ENCODE peak calls at places on chromosome 6, in five cellular contexts. One of them, this sample, is unnamed.

GRCh38 chr6:51542466-51542865 is 544.9 kb downstream of the PKHD1 start:
- DNase-seq in bronchial epithelial cell: no peak
- DNase-seq in GM23338: no peak
- DNase-seq in aorta: no peak
- DNase-seq in BJ: no peak
- DNase-seq in this sample: no peak

GRCh38 chr6:12071064-12071615 is 59.0 kb downstream of the HIVEP1 start:
- DNase-seq in bronchial epithelial cell: peak; percentile 52
- DNase-seq in GM23338: no peak
- DNase-seq in aorta: no peak
- DNase-seq in BJ: no peak
- DNase-seq in this sample: no peak

GRCh38 chr6:52564856-52565255 is 12.0 kb downstream of the TRAM2 start:
- DNase-seq in bronchial epithelial cell: no peak
- DNase-seq in GM23338: no peak
- DNase-seq in aorta: no peak
- DNase-seq in BJ: no peak
- DNase-seq in this sample: no peak

GRCh38 chr6:56542367-56543331 is 100.0 kb downstream of the DST start:
- DNase-seq in bronchial epithelial cell: peak; percentile 98
- DNase-seq in GM23338: peak; percentile 96
- DNase-seq in aorta: peak; percentile 96
- DNase-seq in BJ: peak; percentile 95
- DNase-seq in this sample: peak; percentile 89

GRCh38 chr6:149032599-149033405 is 284.7 kb upstream of the TAB2 start:
- DNase-seq in bronchial epithelial cell: peak; percentile 26
- DNase-seq in GM23338: no peak
- DNase-seq in aorta: no peak
- DNase-seq in BJ: peak; percentile 64
- DNase-seq in this sample: peak; percentile 69

GRCh38 chr6:100678027-100678426 is 203.1 kb downstream of the ASCC3 start:
- DNase-seq in bronchial epithelial cell: no peak
- DNase-seq in GM23338: no peak
- DNase-seq in aorta: no peak
- DNase-seq in BJ: no peak
- DNase-seq in this sample: no peak

GRCh38 chr6:138374815-138375214 is 2.9 kb upstream of the SMIM28 start:
- DNase-seq in bronchial epithelial cell: no peak
- DNase-seq in GM23338: no peak
- DNase-seq in aorta: no peak
- DNase-seq in BJ: no peak
- DNase-seq in this sample: no peak

GRCh38 chr6:23246901-23247300 is 677.5 kb downstream of the HDGFL1 start:
- DNase-seq in bronchial epithelial cell: peak; percentile 14
- DNase-seq in GM23338: no peak
- DNase-seq in aorta: no peak
- DNase-seq in BJ: no peak
- DNase-seq in this sample: no peak

GRCh38 chr6:30100585-30101422 is 12.1 kb downstream of the TRIM31 start:
- DNase-seq in bronchial epithelial cell: peak; percentile 58
- DNase-seq in GM23338: peak; percentile 77
- DNase-seq in aorta: peak; percentile 53
- DNase-seq in BJ: no peak
- DNase-seq in this sample: no peak

GRCh38 chr6:55756711-55757110 is 118.7 kb downstream of the BMP5 start:
- DNase-seq in bronchial epithelial cell: peak; percentile 80
- DNase-seq in GM23338: no peak
- DNase-seq in aorta: no peak
- DNase-seq in BJ: no peak
- DNase-seq in this sample: no peak

GRCh38 chr6:25239498-25239897 is 39.7 kb upstream of the CARMIL1 start:
- DNase-seq in bronchial epithelial cell: no peak
- DNase-seq in GM23338: no peak
- DNase-seq in aorta: no peak
- DNase-seq in BJ: no peak
- DNase-seq in this sample: no peak

GRCh38 chr6:1612386-1612893 is 2.7 kb downstream of the FOXC1 start:
- DNase-seq in bronchial epithelial cell: no peak
- DNase-seq in GM23338: no peak
- DNase-seq in aorta: no peak
- DNase-seq in BJ: no peak
- DNase-seq in this sample: no peak

GRCh38 chr6:1613631-1614447 is 4.1 kb downstream of the FOXC1 start:
- DNase-seq in bronchial epithelial cell: peak; percentile 10
- DNase-seq in GM23338: peak; percentile 90
- DNase-seq in aorta: no peak
- DNase-seq in BJ: no peak
- DNase-seq in this sample: no peak

GRCh38 chr6:1614448-1614766 is 4.7 kb downstream of the FOXC1 start:
- DNase-seq in bronchial epithelial cell: no peak
- DNase-seq in GM23338: peak; percentile 51
- DNase-seq in aorta: no peak
- DNase-seq in BJ: no peak
- DNase-seq in this sample: no peak

GRCh38 chr6:1611572-1612385 is 2.1 kb downstream of the FOXC1 start:
- DNase-seq in bronchial epithelial cell: peak; percentile 27
- DNase-seq in GM23338: peak; percentile 49
- DNase-seq in aorta: no peak
- DNase-seq in BJ: no peak
- DNase-seq in this sample: no peak

GRCh38 chr6:1612902-1613301 is 3.2 kb downstream of the FOXC1 start:
- DNase-seq in bronchial epithelial cell: peak; percentile 62
- DNase-seq in GM23338: no peak
- DNase-seq in aorta: no peak
- DNase-seq in BJ: no peak
- DNase-seq in this sample: no peak
- H3K4me3 ChIP-seq in bronchial epithelial cell: peak overlapping the region; percentile 56
- H3K4me3 ChIP-seq in GM23338: no peak overlapping the region
- H3K4me3 ChIP-seq in aorta: peak overlapping the region; percentile 96
- H3K4me3 ChIP-seq in BJ: peak overlapping the region; percentile 87
- H3K4me3 ChIP-seq in this sample: peak overlapping the region; percentile 72

DNA sequence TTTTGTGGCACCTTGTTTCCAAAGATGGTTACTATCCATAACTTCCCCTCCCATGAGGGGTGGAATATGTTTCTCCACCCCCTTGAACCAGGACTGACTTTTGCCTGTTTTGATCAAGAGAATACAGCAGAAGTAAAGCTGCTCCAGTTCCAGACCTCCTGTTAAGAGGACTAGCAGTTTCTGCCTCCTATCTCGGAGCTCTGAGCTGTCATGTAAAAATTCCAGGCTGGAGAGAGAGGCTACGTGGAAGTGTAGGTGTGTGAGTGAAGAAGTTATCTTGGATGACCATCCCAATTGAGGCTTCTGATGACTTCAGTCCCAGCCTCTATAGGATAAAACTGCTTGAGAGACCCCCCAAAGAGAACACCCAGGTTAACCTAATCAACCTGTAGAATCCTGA is 511.7 kb upstream of the IMPG1 start:
- DNase-seq in bronchial epithelial cell: no peak
- DNase-seq in GM23338: no peak
- DNase-seq in aorta: no peak
- DNase-seq in BJ: no peak
- DNase-seq in this sample: no peak
- H3K4me3 ChIP-seq in bronchial epithelial cell: no peak overlapping the region
- H3K4me3 ChIP-seq in GM23338: no peak overlapping the region
- H3K4me3 ChIP-seq in aorta: no peak overlapping the region
- H3K4me3 ChIP-seq in BJ: no peak overlapping the region
- H3K4me3 ChIP-seq in this sample: no peak overlapping the region

DNA sequence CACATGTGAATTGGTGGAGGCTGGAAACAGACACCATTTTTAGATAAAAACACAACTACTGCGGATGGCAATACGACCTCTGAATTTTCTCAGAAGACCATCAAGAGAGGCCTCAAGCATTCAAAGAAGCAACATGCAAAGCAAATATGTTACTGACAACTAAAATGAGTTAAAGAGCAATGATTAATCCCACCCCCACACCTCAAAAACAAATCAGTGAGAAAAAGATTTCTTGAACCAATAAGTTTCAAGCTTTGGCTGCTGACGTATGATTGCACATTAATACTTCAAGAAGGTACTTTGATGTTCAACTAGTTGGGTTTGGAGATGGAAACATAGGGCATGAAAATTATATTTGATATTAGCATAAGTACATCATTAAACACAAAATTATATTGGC is 982 bp downstream of the MMUT start:
- DNase-seq in bronchial epithelial cell: peak; percentile 46
- DNase-seq in GM23338: no peak
- DNase-seq in aorta: no peak
- DNase-seq in BJ: no peak
- DNase-seq in this sample: no peak
- H3K4me3 ChIP-seq in bronchial epithelial cell: peak overlapping the region; percentile 63
- H3K4me3 ChIP-seq in GM23338: peak overlapping the region; percentile 66
- H3K4me3 ChIP-seq in aorta: peak overlapping the region; percentile 94
- H3K4me3 ChIP-seq in BJ: peak overlapping the region; percentile 55
- H3K4me3 ChIP-seq in this sample: peak overlapping the region; percentile 91

DNA sequence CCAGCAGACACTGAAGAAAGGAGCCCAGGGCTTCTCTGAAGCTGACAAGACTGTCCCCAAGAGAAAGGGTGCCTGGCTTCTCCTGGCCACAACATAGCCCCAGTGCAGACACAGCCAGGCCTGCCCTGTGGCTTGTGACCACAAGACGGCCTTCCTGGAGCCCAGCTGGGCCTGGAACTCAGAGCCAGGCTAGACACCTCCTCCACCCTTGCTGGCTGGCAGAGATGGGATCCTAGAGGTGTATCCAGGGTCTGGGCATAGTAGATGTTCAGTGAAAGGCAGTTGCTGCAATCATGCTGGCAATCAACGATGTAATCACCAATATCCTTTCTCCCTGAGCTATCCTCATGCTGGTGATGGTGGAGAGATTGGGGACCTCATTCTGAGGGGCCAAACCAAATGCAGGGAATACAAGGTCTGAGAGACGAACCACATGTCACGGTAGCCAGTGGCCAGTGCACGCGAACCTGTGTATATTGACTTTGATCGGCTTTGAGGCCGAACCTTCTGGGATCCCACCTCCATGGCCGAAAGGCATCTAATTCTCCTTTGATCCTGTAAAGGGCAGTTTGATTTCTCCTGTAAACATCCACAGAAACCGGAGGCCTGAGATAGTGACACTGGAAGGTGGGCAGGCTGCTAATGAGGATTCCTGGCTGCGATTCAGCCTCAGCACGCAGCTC is 115.2 kb downstream of the PSMB1 start:
- DNase-seq in bronchial epithelial cell: peak; percentile 14
- DNase-seq in GM23338: no peak
- DNase-seq in aorta: peak; percentile 19
- DNase-seq in BJ: no peak
- DNase-seq in this sample: no peak
- H3K4me3 ChIP-seq in bronchial epithelial cell: no peak overlapping the region
- H3K4me3 ChIP-seq in GM23338: no peak overlapping the region
- H3K4me3 ChIP-seq in aorta: no peak overlapping the region
- H3K4me3 ChIP-seq in BJ: no peak overlapping the region
- H3K4me3 ChIP-seq in this sample: peak overlapping the region; percentile 44

GRCh38 chr6:105135056-105135455 is 44.8 kb downstream of the POPDC3 start:
- DNase-seq in bronchial epithelial cell: peak; percentile 14
- DNase-seq in GM23338: peak; percentile 36
- DNase-seq in aorta: no peak
- DNase-seq in BJ: no peak
- DNase-seq in this sample: no peak

GRCh38 chr6:105138141-105138540 is 41.7 kb downstream of the POPDC3 start:
- DNase-seq in bronchial epithelial cell: no peak
- DNase-seq in GM23338: no peak
- DNase-seq in aorta: no peak
- DNase-seq in BJ: no peak
- DNase-seq in this sample: no peak

GRCh38 chr6:105135907-105136432 is 43.8 kb downstream of the POPDC3 start:
- DNase-seq in bronchial epithelial cell: no peak
- DNase-seq in GM23338: peak; percentile 36
- DNase-seq in aorta: no peak
- DNase-seq in BJ: no peak
- DNase-seq in this sample: no peak

GRCh38 chr6:105137388-105137787 is 42.4 kb downstream of the POPDC3 start:
- DNase-seq in bronchial epithelial cell: no peak
- DNase-seq in GM23338: peak; percentile 24
- DNase-seq in aorta: peak; percentile 54
- DNase-seq in BJ: no peak
- DNase-seq in this sample: no peak

GRCh38 chr6:105136433-105137350 is 43.1 kb downstream of the POPDC3 start:
- DNase-seq in bronchial epithelial cell: no peak
- DNase-seq in GM23338: peak; percentile 81
- DNase-seq in aorta: peak; percentile 83
- DNase-seq in BJ: no peak
- DNase-seq in this sample: no peak
- H3K4me3 ChIP-seq in bronchial epithelial cell: peak overlapping the region; percentile 65
- H3K4me3 ChIP-seq in GM23338: peak overlapping the region; percentile 84
- H3K4me3 ChIP-seq in aorta: peak overlapping the region; percentile 94
- H3K4me3 ChIP-seq in BJ: peak overlapping the region; percentile 85
- H3K4me3 ChIP-seq in this sample: peak overlapping the region; percentile 74

DNA sequence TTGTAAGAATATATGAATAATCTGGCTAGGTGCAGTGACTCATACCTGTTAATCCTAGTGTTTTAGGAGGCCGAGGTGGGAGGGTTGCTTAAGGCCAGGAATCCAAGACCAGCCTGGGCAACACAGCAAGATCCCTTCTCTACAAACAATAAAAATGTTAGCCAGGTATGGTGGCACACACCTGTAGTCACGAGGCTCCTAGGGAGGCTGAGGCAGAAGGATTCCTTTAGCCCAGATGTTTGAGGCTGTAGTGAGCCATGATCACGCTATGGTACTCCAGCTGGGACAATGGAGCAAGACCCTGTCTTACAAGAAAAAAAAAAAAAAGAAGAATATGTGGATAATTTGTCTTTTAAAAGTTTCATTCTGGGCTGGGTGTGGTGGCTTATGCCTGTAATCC is 75.4 kb downstream of the SH3BGRL2 start:
- DNase-seq in bronchial epithelial cell: no peak
- DNase-seq in GM23338: no peak
- DNase-seq in aorta: no peak
- DNase-seq in BJ: no peak
- DNase-seq in this sample: no peak
- H3K4me3 ChIP-seq in bronchial epithelial cell: no peak overlapping the region
- H3K4me3 ChIP-seq in GM23338: no peak overlapping the region
- H3K4me3 ChIP-seq in aorta: no peak overlapping the region
- H3K4me3 ChIP-seq in BJ: no peak overlapping the region
- H3K4me3 ChIP-seq in this sample: no peak overlapping the region

DNA sequence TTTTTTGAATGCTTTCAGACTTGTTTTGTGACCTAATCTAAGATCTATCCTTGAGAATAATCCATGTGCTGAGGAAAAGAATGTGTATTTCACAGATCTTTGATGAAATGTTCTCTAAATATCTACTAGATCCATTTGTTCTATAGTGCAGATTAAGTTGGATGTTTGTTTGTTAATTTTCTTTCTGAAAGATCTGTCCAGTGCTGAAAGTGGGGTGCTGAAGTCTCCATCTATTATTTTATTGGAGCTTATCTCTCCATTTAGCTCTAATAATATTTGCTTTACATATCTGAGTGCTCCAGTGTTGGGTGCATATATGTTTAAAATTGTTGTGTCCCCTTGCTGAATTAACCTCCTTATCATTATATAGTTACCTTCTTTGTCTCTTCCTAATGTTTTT is 303.6 kb downstream of the HTR1B start:
- DNase-seq in bronchial epithelial cell: no peak
- DNase-seq in GM23338: no peak
- DNase-seq in aorta: no peak
- DNase-seq in BJ: no peak
- DNase-seq in this sample: no peak
- H3K4me3 ChIP-seq in bronchial epithelial cell: no peak overlapping the region
- H3K4me3 ChIP-seq in GM23338: no peak overlapping the region
- H3K4me3 ChIP-seq in aorta: no peak overlapping the region
- H3K4me3 ChIP-seq in BJ: no peak overlapping the region
- H3K4me3 ChIP-seq in this sample: no peak overlapping the region